ENCODE peak calls at places on chromosomes 6 and 20, in ten cellular contexts. X is NCI-H1930, Z is aorta, S is Ammon's horn, C is suprapubic skin, T is myocyte, B is mucosa of gallbladder, N is NCI-H345, H is COR-L47, M is amygdala. W is an unnamed sample.
A peak's percentile ranks its signal among the peaks of the same experiment; 100 is the strongest.

GRCh38 chr6:39404312-39404711 is 81.8 kb upstream of the KCNK16 start:
- DNase-seq in B (no peak), M (no peak), S (no peak), T (no peak), Z (no peak), X (no peak), H (no peak), N (no peak), C (no peak), W (no peak)

GRCh38 chr6:27178001-27178730 is 69.3 kb upstream of the PRSS16 start:
- DNase-seq in M (no peak), N (peak; percentile 75), B (peak; percentile 64), T (peak; percentile 84), S (peak; percentile 59), H (no peak), Z (peak; percentile 73), C (no peak), X (no peak), W (peak; percentile 96)

GRCh38 chr6:44084231-44085014 is 42.8 kb downstream of the MRPL14 start:
- DNase-seq in S (no peak), T (peak; percentile 78), C (no peak), Z (peak; percentile 31), B (no peak), N (no peak), X (no peak), M (no peak), H (no peak), W (peak; percentile 63)

GRCh38 chr6:72890671-72891070 is 268.8 kb downstream of the KCNQ5 start:
- DNase-seq in N (no peak), B (no peak), Z (no peak), X (no peak), C (no peak), M (no peak), S (no peak), H (no peak), T (peak; percentile 59), W (no peak)

GRCh38 chr20:50580016-50580747 is 70.0 kb downstream of the PTPN1 start:
- DNase-seq in T (peak; percentile 53), C (peak; percentile 72), M (peak; percentile 43), S (peak; percentile 60), X (peak; percentile 23), H (peak; percentile 33), B (peak; percentile 62), Z (peak; percentile 72), N (peak; percentile 33), W (peak; percentile 31)

GRCh38 chr6:144809969-144810368 is 524.8 kb downstream of the UTRN start:
- DNase-seq in H (no peak), X (no peak), S (no peak), C (no peak), N (no peak), B (no peak), Z (no peak), T (no peak), M (no peak), W (no peak)

GRCh38 chr6:40042232-40042631 is 108.0 kb upstream of the MOCS1 start:
- DNase-seq in M (no peak), X (no peak), B (no peak), Z (no peak), T (no peak), H (no peak), S (no peak), N (no peak), C (no peak), W (peak; percentile 65)

GRCh38 chr6:46331461-46331860 is 159.8 kb downstream of the RCAN2 start:
- DNase-seq in M (no peak), S (no peak), C (no peak), T (no peak), N (no peak), B (no peak), Z (no peak), X (no peak), H (no peak), W (no peak)

GRCh38 chr6:55450007-55450406 is 122.7 kb downstream of the GFRAL start:
- DNase-seq in C (no peak), T (peak; percentile 73), H (no peak), X (no peak), N (no peak), S (no peak), B (no peak), M (no peak), Z (no peak), W (no peak)